ENCODE peak calls at places on chromosomes 11 and 22, in eight cellular contexts. R is brain microvascular endothelial cell, S is GM12865, Q is lower leg skin, J is fibroblast of lung, O is left ventricle myocardium inferior, A is suprapubic skin, C is HepG2. I is an unnamed sample.

GRCh38 chr22:17597217-17597616 is 31.3 kb downstream of the ATP6V1E1 start:
- DNase-seq in R (no peak), S (no peak), Q (no peak), J (no peak), O (no peak), A (no peak), C (no peak), I (no peak)

GRCh38 chr11:38971141-38971540 is 2373.1 kb upstream of the RAG2 start:
- DNase-seq in R (no peak), S (no peak), Q (no peak), J (no peak), O (no peak), A (no peak), C (no peak), I (no peak)

GRCh38 chr11:23570828-23571227 is 710.6 kb upstream of the CCDC179 start:
- DNase-seq in R (peak; percentile 44), S (no peak), Q (no peak), J (peak; percentile 47), O (no peak), A (no peak), C (no peak), I (peak; percentile 46)

GRCh38 chr11:64661146-64661545 is 61.9 kb downstream of the NRXN2 start:
- DNase-seq in R (peak; percentile 27), S (no peak), Q (no peak), J (peak; percentile 56), O (peak; percentile 40), A (no peak), C (no peak), I (peak; percentile 84)

GRCh38 chr11:44852159-44852707 is 98.5 kb downstream of the TP53I11 start:
- DNase-seq in R (no peak), S (no peak), Q (no peak), J (no peak), O (no peak), A (no peak), C (no peak), I (no peak)

GRCh38 chr22:33792837-33793236 is 127.4 kb downstream of the LARGE1 start:
- DNase-seq in R (no peak), S (no peak), Q (no peak), J (no peak), O (no peak), A (no peak), C (no peak), I (no peak)

GRCh38 chr22:20994902-20995241 is 7.0 kb downstream of the THAP7 start:
- DNase-seq in R (no peak), S (no peak), Q (no peak), J (no peak), O (no peak), A (no peak), C (no peak), I (no peak)

GRCh38 chr11:16335236-16335962 is 20.9 kb downstream of the SOX6 start:
- DNase-seq in R (no peak), S (no peak), Q (no peak), J (no peak), O (no peak), A (no peak), C (peak; percentile 65), I (no peak)

GRCh38 chr11:17642980-17643379 is 76.4 kb upstream of the MYOD1 start:
- DNase-seq in R (no peak), S (no peak), Q (no peak), J (no peak), O (no peak), A (no peak), C (no peak), I (no peak)

GRCh38 chr11:17645190-17645970 is 74.0 kb upstream of the MYOD1 start:
- DNase-seq in R (no peak), S (no peak), Q (no peak), J (no peak), O (no peak), A (no peak), C (no peak), I (no peak)

GRCh38 chr11:17641792-17642350 is 77.5 kb upstream of the MYOD1 start:
- DNase-seq in R (no peak), S (no peak), Q (no peak), J (no peak), O (no peak), A (no peak), C (no peak), I (no peak)

GRCh38 chr11:17642370-17642769 is 77.0 kb upstream of the MYOD1 start:
- DNase-seq in R (no peak), S (no peak), Q (no peak), J (no peak), O (no peak), A (no peak), C (no peak), I (no peak)

DNA sequence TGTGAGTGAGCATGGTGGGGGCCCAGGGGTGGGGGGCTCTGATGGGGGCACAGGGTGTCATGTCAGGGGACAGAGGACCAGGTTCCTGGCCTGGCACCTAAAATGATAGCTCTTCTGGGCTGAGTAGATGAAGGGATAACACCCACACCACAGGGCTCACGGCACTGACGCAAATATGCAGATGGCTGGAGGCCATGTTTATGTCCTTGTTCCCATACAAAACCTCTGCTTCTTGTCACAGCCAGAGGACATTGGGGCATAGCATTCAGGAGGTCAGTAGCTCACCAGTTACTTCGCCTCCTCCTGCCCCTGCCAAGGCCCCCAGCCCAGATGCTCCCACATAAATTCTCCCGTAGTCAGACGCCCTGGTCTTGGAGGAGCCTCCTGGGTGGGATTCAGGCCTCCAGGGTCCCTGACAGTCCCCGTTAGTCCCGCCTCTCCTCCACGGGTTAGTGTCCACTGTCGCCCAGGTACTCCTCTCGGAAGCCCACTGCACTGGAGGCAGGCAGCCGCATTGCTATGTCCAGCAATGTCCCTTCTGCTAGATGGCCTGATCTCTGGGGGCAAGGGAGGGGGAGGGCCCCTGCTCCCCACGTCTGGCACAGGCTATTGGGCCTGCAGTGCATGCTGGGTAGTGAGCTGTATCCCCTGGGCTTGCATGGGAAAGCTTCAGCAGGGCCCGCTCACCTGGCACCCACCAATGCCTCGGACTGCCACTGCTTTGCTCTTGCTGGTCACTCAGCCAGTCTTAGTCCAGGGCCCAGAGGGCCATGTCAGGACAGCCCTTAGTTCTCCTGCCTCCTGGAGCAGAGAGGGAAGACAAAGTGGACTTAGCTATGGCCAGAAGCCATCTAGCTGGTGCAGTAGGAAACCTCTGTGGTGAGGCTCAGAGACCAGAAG is 75.6 kb upstream of the MYOD1 start:
- DNase-seq in R (no peak), S (no peak), Q (no peak), J (no peak), O (no peak), A (no peak), C (no peak), I (no peak)
- H3K4me3 ChIP-seq in R (no peak overlapping the region), S (no peak overlapping the region), Q (no peak overlapping the region), J (no peak overlapping the region), O (no peak overlapping the region), A (no peak overlapping the region), C (no peak overlapping the region), I (no peak overlapping the region)

DNA sequence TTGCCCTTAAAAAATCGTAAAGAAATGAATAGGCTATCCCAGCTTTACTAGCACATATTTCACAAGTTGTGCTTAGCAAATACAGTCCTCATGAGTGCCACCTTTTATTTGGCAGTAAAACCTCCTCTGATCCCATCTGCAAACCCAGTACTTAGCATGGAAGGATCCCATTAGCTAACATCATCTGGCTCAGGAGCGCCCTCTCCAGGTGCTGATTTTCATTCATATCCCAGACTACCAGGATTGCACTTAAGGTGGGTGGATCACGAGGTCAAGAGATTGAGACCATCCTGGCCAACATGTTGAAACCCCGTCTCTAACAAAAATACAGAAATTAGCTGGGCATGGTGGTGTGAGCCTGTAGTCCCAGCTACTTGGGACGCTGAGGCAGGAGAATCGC is 76.1 kb upstream of the PAX6 start:
- DNase-seq in R (no peak), S (peak; percentile 12), Q (no peak), J (no peak), O (no peak), A (no peak), C (no peak), I (no peak)
- TF ChIP-seq CTCF in R (peak; percentile 37), S (peak; percentile 31), Q (no peak), J (no peak), O (no peak), A (no peak), C (peak; percentile 30), I (no peak)

GRCh38 chr11:83064011-83064410 is 7.7 kb downstream of the RAB30 start:
- DNase-seq in R (no peak), S (no peak), Q (no peak), J (no peak), O (no peak), A (no peak), C (no peak), I (no peak)

GRCh38 chr11:83060965-83061364 is 10.7 kb downstream of the RAB30 start:
- DNase-seq in R (no peak), S (no peak), Q (no peak), J (no peak), O (no peak), A (no peak), C (no peak), I (no peak)

GRCh38 chr11:83068573-83068972 is 3.1 kb downstream of the RAB30 start:
- DNase-seq in R (no peak), S (no peak), Q (no peak), J (no peak), O (no peak), A (no peak), C (no peak), I (no peak)

GRCh38 chr11:83061883-83062282 is 9.8 kb downstream of the RAB30 start:
- DNase-seq in R (no peak), S (peak; percentile 92), Q (no peak), J (no peak), O (no peak), A (no peak), C (no peak), I (no peak)

DNA sequence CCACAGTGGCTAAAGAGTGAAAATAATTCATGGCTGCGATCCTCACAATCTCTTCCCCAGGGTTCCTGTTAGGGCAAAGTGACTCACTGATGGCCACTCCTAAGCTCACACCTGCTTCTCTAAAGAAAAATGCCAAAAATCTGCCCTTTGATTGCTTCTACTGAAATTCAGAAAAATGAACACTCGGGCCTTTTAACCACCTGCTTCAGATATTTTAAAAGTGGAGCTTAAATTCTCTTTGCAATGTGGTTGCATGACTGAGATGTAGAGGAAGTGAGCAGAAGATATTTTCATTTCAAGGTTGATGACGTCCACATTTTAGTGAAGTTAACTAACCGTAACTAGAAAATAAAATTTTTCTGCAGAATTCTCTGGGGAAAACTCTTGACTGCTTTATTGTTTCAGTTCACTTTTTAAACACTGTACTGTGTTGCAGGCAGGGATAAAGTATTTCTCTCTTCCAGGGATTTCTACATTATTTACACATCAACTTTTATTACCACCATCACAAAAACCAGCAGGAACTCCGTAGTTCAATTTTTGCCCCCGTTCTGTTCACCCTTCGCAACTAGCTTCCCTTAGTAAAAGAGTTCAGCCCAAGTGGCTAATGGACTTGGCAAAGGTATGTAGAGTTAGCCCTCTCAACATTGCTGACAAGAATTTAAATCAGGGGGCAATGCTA is 8.5 kb downstream of the RAB30 start:
- DNase-seq in R (no peak), S (peak; percentile 87), Q (no peak), J (no peak), O (no peak), A (no peak), C (no peak), I (peak; percentile 78)
- H3K4me3 ChIP-seq in R (no peak overlapping the region), S (peak overlapping the region; percentile 53), Q (no peak overlapping the region), J (no peak overlapping the region), O (peak overlapping the region; percentile 29), A (no peak overlapping the region), C (no peak overlapping the region), I (no peak overlapping the region)

GRCh38 chr11:102062106-102062505 is 14.9 kb downstream of the CFAP300 start:
- DNase-seq in R (no peak), S (no peak), Q (no peak), J (no peak), O (no peak), A (no peak), C (no peak), I (no peak)

GRCh38 chr11:102064316-102064715 is 17.1 kb downstream of the CFAP300 start:
- DNase-seq in R (no peak), S (no peak), Q (no peak), J (no peak), O (no peak), A (no peak), C (no peak), I (no peak)

GRCh38 chr11:102061276-102061675 is 14.0 kb downstream of the CFAP300 start:
- DNase-seq in R (peak; percentile 16), S (no peak), Q (no peak), J (peak; percentile 46), O (no peak), A (no peak), C (peak; percentile 21), I (peak; percentile 6)
- TF ChIP-seq CTCF in R (peak; percentile 69), S (no peak), Q (no peak), J (peak; percentile 37), O (peak; percentile 59), A (no peak), C (peak; percentile 73), I (peak; percentile 29)

I was measured in fibroblast of the aortic adventitia.